ENCODE peak calls at places on chromosomes 12 and 14, in ten cellular contexts. Z is choroid plexus epithelial cell; S is nephron progenitor cell; I is fibroblast of mammary gland; L is WTC11; V is epithelial cell of proximal tubule; N is IMR-90; T is glutamatergic neuron; U is CD8-positive, alpha-beta T cell; W is GM13976. J is an unnamed sample.

GRCh38 chr14:65790185-65790815 is 377.8 kb downstream of the FUT8 start:
- DNase-seq in L (no peak), W (no peak), I (no peak), N (no peak), Z (no peak), S (no peak), V (no peak), U (no peak), T (peak; percentile 72), J (no peak)

GRCh38 chr12:14273911-14274306 is 91.6 kb upstream of the ATF7IP start:
- DNase-seq in I (no peak), N (peak; percentile 68), Z (no peak), W (no peak), L (no peak), U (no peak), V (no peak), S (no peak), T (no peak), J (no peak)

GRCh38 chr12:111775205-111776193 is 8.8 kb downstream of the ALDH2 start:
- DNase-seq in V (no peak), T (no peak), S (peak; percentile 26), L (no peak), N (peak; percentile 93), Z (peak; percentile 84), I (peak; percentile 84), W (peak; percentile 84), U (no peak), J (peak; percentile 75)

GRCh38 chr14:61524211-61524806 is 171.0 kb upstream of the HIF1A start:
- DNase-seq in W (no peak), I (peak; percentile 86), T (no peak), S (no peak), U (no peak), Z (peak; percentile 81), N (peak; percentile 74), L (no peak), V (peak; percentile 99), J (no peak)

GRCh38 chr12:27272375-27273028 is 28.4 kb downstream of the STK38L start:
- DNase-seq in V (no peak), U (no peak), Z (no peak), S (no peak), W (no peak), L (no peak), N (no peak), I (no peak), T (no peak), J (no peak)

GRCh38 chr12:56299308-56299852 is 750 bp downstream of the CS start:
- DNase-seq in L (no peak), Z (no peak), S (no peak), T (no peak), U (no peak), I (peak; percentile 23), W (no peak), V (no peak), N (peak; percentile 17), J (no peak)

GRCh38 chr14:73753887-73754880 is 40.0 kb upstream of the PNMA1 start:
- DNase-seq in I (peak; percentile 59), N (no peak), U (no peak), L (no peak), S (no peak), V (no peak), Z (no peak), W (peak; percentile 74), T (no peak), J (peak; percentile 55)

GRCh38 chr12:122835693-122836026 is 403 bp downstream of the HIP1R start:
- DNase-seq in L (peak; percentile 42), I (no peak), V (no peak), S (peak; percentile 68), T (no peak), Z (no peak), W (peak; percentile 82), U (no peak), N (no peak), J (peak; percentile 59)

GRCh38 chr12:103269962-103270361 is 225.8 kb downstream of the C12orf42 start:
- DNase-seq in V (no peak), I (peak; percentile 3), L (no peak), W (no peak), T (no peak), N (peak; percentile 1), U (no peak), S (no peak), Z (peak; percentile 0), J (no peak)

GRCh38 chr14:50853891-50854290 is 18.0 kb upstream of the ABHD12B start:
- DNase-seq in U (no peak), V (no peak), T (no peak), N (no peak), L (no peak), W (no peak), S (no peak), I (no peak), Z (no peak), J (no peak)

GRCh38 chr14:50859296-50859624 is 12.6 kb upstream of the ABHD12B start:
- DNase-seq in N (no peak), S (no peak), T (no peak), V (no peak), W (peak; percentile 33), U (no peak), I (no peak), Z (no peak), L (no peak), J (no peak)

GRCh38 chr14:50854521-50854920 is 17.3 kb upstream of the ABHD12B start:
- DNase-seq in L (no peak), W (no peak), U (no peak), I (no peak), V (no peak), N (no peak), T (no peak), S (no peak), Z (no peak), J (no peak)

GRCh38 chr14:50856660-50857059 is 15.2 kb upstream of the ABHD12B start:
- DNase-seq in S (no peak), I (no peak), W (no peak), L (no peak), U (no peak), T (no peak), Z (no peak), V (no peak), N (no peak), J (no peak)

DNA sequence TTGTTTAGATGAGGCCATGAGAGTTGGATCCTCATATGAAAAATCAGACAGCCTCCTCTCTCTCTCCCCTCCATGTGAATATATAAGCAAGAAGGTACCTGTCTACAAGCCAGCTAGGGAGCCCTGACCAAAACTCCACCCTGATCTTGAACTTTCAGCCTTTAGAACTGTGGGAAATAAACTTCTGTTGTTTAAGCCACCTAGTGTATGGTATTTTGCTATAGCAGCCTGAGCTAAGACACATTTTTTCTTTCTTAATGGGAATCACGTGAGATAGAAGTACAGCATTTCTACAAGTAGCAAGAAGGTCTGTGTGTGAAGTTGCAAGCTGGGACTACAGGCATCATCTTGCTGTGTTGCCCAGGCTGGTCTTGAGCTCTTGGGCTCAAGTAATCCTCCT is 16.3 kb upstream of the ABHD12B start:
- DNase-seq in Z (peak; percentile 62), N (no peak), W (no peak), L (no peak), I (no peak), S (no peak), V (no peak), U (no peak), T (no peak), J (no peak)
- TF ChIP-seq CTCF in Z (peak; percentile 31), N (peak; percentile 25), W (no peak), L (no peak), I (peak; percentile 13), S (no peak), V (peak; percentile 29), U (no peak), T (no peak), J (no peak)

GRCh38 chr14:58884442-58884841 is 246.7 kb downstream of the DACT1 start:
- DNase-seq in S (no peak), U (no peak), W (no peak), Z (no peak), T (no peak), I (no peak), N (no peak), L (no peak), V (no peak), J (no peak)
- TF ChIP-seq CTCF in S (no peak), U (no peak), W (peak; percentile 14), Z (no peak), T (peak; percentile 56), I (peak; percentile 33), N (peak; percentile 14), L (no peak), V (peak; percentile 37), J (no peak)

DNA sequence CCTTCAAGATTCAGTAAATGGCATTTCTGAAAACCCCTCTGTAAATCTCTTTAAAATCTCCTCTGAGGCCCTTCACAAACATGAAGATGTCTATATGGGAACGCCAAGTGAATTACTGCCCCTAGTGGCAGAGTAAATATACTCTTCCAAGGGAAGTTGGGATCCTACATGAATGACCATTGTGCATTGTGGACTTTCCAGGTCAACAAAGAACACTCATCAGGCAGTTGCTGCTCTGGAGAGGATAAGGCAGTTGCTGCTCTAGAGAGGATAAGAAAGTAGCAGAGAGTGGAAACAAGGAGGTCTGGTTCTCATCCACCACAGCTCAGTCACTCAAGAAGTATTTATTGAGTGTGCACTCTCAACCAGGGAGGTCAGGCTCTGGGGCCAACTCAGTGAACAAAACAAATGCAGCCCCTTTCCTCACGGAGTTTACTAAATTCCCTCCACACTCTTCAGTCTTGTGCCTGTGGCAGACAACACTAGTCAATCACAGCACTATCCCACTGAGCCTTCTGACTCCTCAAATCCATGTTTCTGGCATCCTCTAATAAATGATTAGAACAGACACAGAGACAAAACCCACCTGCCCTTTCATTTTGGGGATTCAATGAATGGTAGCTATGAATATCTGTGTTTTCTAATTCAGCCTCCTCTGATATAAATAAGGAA is 52.9 kb downstream of the SVOP start:
- DNase-seq in Z (peak; percentile 23), W (peak; percentile 25), L (no peak), U (no peak), N (no peak), I (peak; percentile 9), V (no peak), T (no peak), S (no peak), J (no peak)
- TF ChIP-seq CTCF in Z (peak; percentile 46), W (peak; percentile 19), L (peak; percentile 42), U (peak; percentile 29), N (peak; percentile 19), I (peak; percentile 45), V (peak; percentile 62), T (peak; percentile 72), S (peak; percentile 21), J (no peak)

DNA sequence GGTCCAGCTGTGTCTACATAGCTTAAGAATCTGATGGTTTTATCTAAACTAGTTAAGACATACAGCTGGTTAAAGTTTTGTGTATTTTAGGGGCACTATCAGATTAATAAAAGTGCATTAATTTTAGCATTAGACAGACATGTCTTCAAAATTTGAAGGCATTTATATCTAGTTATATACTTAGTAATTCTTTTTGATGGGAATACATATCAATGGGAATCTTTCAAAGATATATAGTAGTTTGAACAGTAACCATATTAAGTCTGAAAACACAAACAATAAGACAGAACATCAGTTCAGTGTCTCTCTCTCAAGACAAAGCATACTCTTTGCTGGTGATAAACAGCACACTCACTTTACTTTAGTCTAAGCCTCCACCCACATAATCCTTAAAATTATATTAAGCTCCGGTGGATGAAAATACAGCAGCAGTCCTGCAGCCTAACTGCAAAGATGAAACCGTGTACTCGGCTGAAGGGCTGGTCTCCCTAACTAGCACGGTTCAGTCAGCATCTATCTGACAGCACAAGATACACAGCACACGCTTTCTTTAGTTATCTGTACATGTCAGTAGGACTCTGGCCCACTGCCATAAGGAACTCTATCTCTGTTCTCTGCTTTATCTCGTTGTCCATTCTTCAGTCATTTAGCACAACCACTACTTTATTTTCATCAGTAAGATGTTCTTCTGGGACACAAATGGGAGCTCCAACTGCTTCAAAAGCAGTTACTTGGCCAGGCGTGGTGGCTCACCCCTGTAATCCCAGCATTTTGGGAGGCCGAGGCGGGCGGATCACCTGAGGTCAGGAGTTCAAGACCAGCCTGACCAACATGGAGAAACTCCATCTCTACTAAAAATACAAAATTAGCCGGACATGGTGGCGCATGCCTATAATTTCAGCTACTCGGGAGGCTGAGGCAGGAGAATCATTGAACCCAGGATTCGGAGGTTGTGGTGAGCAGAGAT is 80.5 kb downstream of the MED13L start:
- DNase-seq in U (no peak), T (no peak), S (no peak), Z (peak; percentile 51), V (no peak), L (no peak), I (no peak), N (no peak), W (no peak), J (no peak)
- TF ChIP-seq CTCF in U (no peak), T (no peak), S (no peak), Z (no peak), V (no peak), L (no peak), I (no peak), N (no peak), W (no peak), J (no peak)